ENCODE peak calls at places on chromosomes 6 and 20, in five cellular contexts. X is MCF 10A; P is AG04450; H is CD4-positive, alpha-beta T cell; G is choroid plexus epithelial cell. T is an unnamed sample.

GRCh38 chr6:114092943-114093342 is 122.0 kb upstream of the HDAC2 start:
- DNase-seq in P (no peak), X (no peak), G (no peak), H (no peak), T (no peak)

GRCh38 chr20:34956041-34956458 is 382 bp downstream of the MYH7B start:
- DNase-seq in P (no peak), X (no peak), H (no peak), G (no peak), T (no peak)

GRCh38 chr20:62782149-62782892 is 14.0 kb upstream of the MRGBP start:
- DNase-seq in G (no peak), X (no peak), P (no peak), H (no peak), T (no peak)

GRCh38 chr6:79608334-79609224 is 22.6 kb upstream of the SH3BGRL2 start:
- DNase-seq in G (no peak), H (no peak), X (no peak), P (no peak), T (no peak)

GRCh38 chr6:155253337-155253736 is 10.5 kb upstream of the CLDN20 start:
- DNase-seq in G (no peak), H (no peak), X (no peak), P (no peak), T (no peak)

GRCh38 chr6:153076431-153076830 is 54.7 kb downstream of the RGS17 start:
- DNase-seq in H (no peak), G (no peak), X (no peak), P (no peak), T (no peak)

GRCh38 chr6:13624871-13625288 is 9.7 kb downstream of the NOL7 start:
- DNase-seq in X (peak), H (peak), G (peak), P (no peak), T (no peak)

GRCh38 chr20:14948416-14948815 is 611.0 kb upstream of the FLRT3 start:
- DNase-seq in H (no peak), X (peak), G (peak), P (no peak), T (no peak)

GRCh38 chr6:1424306-1424927 is 35.0 kb downstream of the FOXF2 start:
- DNase-seq in G (peak), X (peak), H (no peak), P (no peak), T (peak)

GRCh38 chr6:102327697-102328227 is 934.3 kb downstream of the GRIK2 start:
- DNase-seq in H (no peak), X (no peak), G (no peak), P (no peak), T (no peak)

GRCh38 chr6:129440691-129441090 is 269.3 kb downstream of the ARHGAP18 start:
- DNase-seq in X (no peak), G (peak), H (no peak), P (no peak), T (no peak)

GRCh38 chr20:32031007-32031958 is 20.8 kb upstream of the HCK start:
- DNase-seq in P (peak), X (peak), H (peak), G (peak), T (no peak)

GRCh38 chr6:170160031-170160627 is 130.7 kb downstream of the DLL1 start:
- DNase-seq in G (no peak), X (no peak), P (no peak), H (peak), T (no peak)

GRCh38 chr6:2949121-2949520 is 22.2 kb downstream of the SERPINB6 start:
- DNase-seq in H (no peak), X (no peak), G (no peak), P (no peak), T (no peak)

GRCh38 chr6:130760006-130760405 is 67.2 kb upstream of the SMLR1 start:
- DNase-seq in X (peak), H (no peak), G (peak), P (no peak), T (no peak)

GRCh38 chr6:13445005-13445743 is 42.2 kb downstream of the GFOD1 start:
- DNase-seq in X (peak), P (no peak), H (peak), G (peak), T (no peak)

GRCh38 chr6:17853533-17853932 is 133.9 kb downstream of the KIF13A start:
- DNase-seq in P (no peak), X (no peak), H (no peak), G (no peak), T (no peak)

GRCh38 chr20:50019466-50020256 is 36.9 kb downstream of the SNAI1 start:
- DNase-seq in X (peak), P (no peak), G (no peak), H (no peak), T (no peak)

GRCh38 chr6:49522710-49523593 is 23.2 kb downstream of the GLYATL3 start:
- DNase-seq in G (no peak), P (no peak), X (no peak), H (no peak), T (no peak)

GRCh38 chr20:47146703-47147102 is 209.8 kb downstream of the ZMYND8 start:
- DNase-seq in G (peak), P (peak), X (peak), H (no peak), T (no peak)

GRCh38 chr6:76633259-76633658 is 560.8 kb upstream of the IMPG1 start:
- DNase-seq in X (peak), G (no peak), H (no peak), P (no peak), T (no peak)

GRCh38 chr20:4817230-4817671 is 95.5 kb downstream of the PRND start:
- DNase-seq in P (no peak), X (peak), H (no peak), G (peak), T (no peak)

GRCh38 chr6:105272783-105273182 is 93.0 kb upstream of the POPDC3 start:
- DNase-seq in G (peak), X (peak), P (no peak), H (no peak), T (no peak)

GRCh38 chr6:44264154-44265002 is 973 bp downstream of the NFKBIE start:
- DNase-seq in P (no peak), G (no peak), X (no peak), H (peak), T (no peak)

GRCh38 chr6:56279346-56280080 is 32.1 kb upstream of the COL21A1 start:
- DNase-seq in H (no peak), X (no peak), G (peak), P (no peak), T (no peak)

GRCh38 chr6:71015392-71015791 is 58.5 kb upstream of the B3GAT2 start:
- DNase-seq in H (no peak), G (no peak), X (no peak), P (no peak), T (no peak)

GRCh38 chr6:43247115-43247999 is 4.1 kb downstream of the TTBK1 start:
- DNase-seq in G (peak), H (peak), X (peak), P (no peak), T (peak)

GRCh38 chr20:54356726-54357235 is 118.6 kb upstream of the DOK5 start:
- DNase-seq in H (no peak), P (no peak), G (no peak), X (no peak), T (no peak)

GRCh38 chr6:93417421-93417996 is 1.9 kb downstream of the EPHA7 start:
- DNase-seq in P (no peak), H (no peak), G (peak), X (no peak), T (no peak)

GRCh38 chr6:15268130-15268908 is 22.4 kb downstream of the JARID2 start:
- DNase-seq in P (no peak), G (peak), H (no peak), X (no peak), T (no peak)

GRCh38 chr20:53161473-53161872 is 189.3 kb downstream of the TSHZ2 start:
- DNase-seq in G (no peak), X (no peak), H (no peak), P (no peak), T (no peak)

GRCh38 chr6:56860466-56860865 is 94.4 kb upstream of the BEND6 start:
- DNase-seq in G (peak), X (peak), H (no peak), P (no peak), T (no peak)

GRCh38 chr6:91276315-91276714 is 689.4 kb upstream of the MAP3K7 start:
- DNase-seq in H (no peak), G (peak), P (no peak), X (peak), T (no peak)
- TF ChIP-seq CTCF in H (no peak), G (peak), P (peak), X (peak), T (peak)

DNA sequence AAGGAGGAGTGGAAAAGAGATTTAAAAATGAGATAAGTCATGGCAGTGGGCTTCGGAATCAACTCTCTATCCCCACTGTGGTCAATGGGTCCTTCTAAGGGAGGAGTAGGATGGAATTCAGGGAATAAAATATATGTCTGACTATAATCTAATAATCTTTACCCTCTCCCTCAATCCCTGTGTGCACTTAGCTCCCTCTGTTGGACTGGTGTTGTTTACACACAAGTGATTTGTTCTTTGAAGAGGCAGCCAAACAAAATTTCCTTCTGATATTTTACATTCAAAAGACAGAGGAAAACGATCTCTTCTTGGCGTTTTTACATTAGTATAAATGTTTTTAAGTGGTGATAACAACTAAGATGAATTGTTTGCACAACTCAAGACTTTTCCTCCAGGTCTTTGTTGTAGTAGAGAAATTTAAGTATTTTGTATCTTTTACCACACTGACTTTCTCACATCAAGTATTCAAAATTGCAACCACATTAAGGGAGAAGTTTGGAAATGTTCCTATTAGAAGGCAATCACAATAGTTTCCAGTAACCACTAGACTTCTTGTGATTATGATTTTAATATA is 317.7 kb downstream of the CENPW start:
- DNase-seq in G (peak), H (no peak), P (no peak), X (peak), T (no peak)
- TF ChIP-seq CTCF in G (peak), H (no peak), P (peak), X (peak), T (peak)

GRCh38 chr6:31689249-31690110 is 8.6 kb upstream of the LY6G5C start:
- DNase-seq in G (no peak), X (no peak), H (no peak), P (no peak), T (no peak)
- TF ChIP-seq CTCF in G (peak), X (no peak), H (peak), P (peak), T (peak)

GRCh38 chr6:132780770-132781371 is 17.6 kb downstream of the SLC18B1 start:
- DNase-seq in X (peak), H (no peak), G (peak), P (no peak), T (no peak)
- TF ChIP-seq CTCF in X (peak), H (peak), G (peak), P (peak), T (no peak)

GRCh38 chr20:13002256-13002655 is 6.5 kb upstream of the SPTLC3 start:
- DNase-seq in H (no peak), X (no peak), G (no peak), P (no peak), T (no peak)
- TF ChIP-seq CTCF in H (no peak), X (no peak), G (no peak), P (no peak), T (no peak)

GRCh38 chr20:64137598-64138031 is 26.6 kb upstream of the MYT1 start:
- DNase-seq in H (no peak), X (no peak), P (no peak), G (no peak), T (no peak)

GRCh38 chr20:64131406-64131805 is 24.0 kb upstream of the NPBWR2 start:
- DNase-seq in X (peak), H (no peak), P (no peak), G (peak), T (no peak)

GRCh38 chr20:64130876-64131275 is 23.5 kb upstream of the NPBWR2 start:
- DNase-seq in G (no peak), H (no peak), X (no peak), P (no peak), T (no peak)

GRCh38 chr20:64136004-64136710 is 28.1 kb upstream of the MYT1 start:
- DNase-seq in G (no peak), X (no peak), H (no peak), P (no peak), T (no peak)

DNA sequence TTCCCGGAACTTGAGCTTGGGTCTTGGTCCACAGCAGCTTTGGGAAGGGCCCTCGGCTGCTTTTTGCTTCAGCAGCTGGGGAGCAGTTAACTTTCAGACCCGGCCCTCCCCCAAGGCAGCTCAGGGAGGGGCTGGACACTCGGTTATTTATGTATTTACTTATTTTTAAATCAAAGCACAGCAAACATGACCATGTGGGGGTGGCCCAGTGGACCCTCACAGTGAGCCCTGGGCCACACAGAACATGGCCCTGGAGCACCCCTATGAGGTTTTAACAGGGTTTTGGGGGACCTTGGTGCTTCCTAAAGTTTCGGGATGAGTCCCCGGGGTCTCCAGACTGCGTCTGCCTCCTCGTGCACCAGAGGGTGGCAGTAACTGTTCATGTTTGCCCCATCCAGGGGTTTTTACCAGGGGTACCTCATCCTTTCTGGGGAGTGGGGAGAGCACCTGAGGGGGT is 26.6 kb upstream of the NPBWR2 start:
- DNase-seq in G (peak), H (no peak), P (no peak), X (no peak), T (no peak)
- TF ChIP-seq CTCF in G (peak), H (no peak), P (peak), X (no peak), T (peak)

T was measured in D721Med.